ENCODE peak calls at places on chromosomes 7 and 10, in eight cellular contexts. One of them, this sample, is unnamed.

GRCh38 chr10:96974348-96974747 is 142.2 kb downstream of the LCOR start:
- DNase-seq in upper lobe of right lung: no peak
- DNase-seq in WERI-Rb-1: no peak
- DNase-seq in suprapubic skin: no peak
- DNase-seq in H1: no peak
- DNase-seq in heart left ventricle: no peak
- DNase-seq in CD4-positive, alpha-beta T cell: no peak
- DNase-seq in lung: no peak
- DNase-seq in this sample: no peak

GRCh38 chr10:107653832-107654287 is 489.4 kb upstream of the SORCS1 start:
- DNase-seq in heart left ventricle: no peak
- DNase-seq in suprapubic skin: no peak
- DNase-seq in upper lobe of right lung: no peak
- DNase-seq in WERI-Rb-1: peak; percentile 41
- DNase-seq in lung: no peak
- DNase-seq in H1: no peak
- DNase-seq in CD4-positive, alpha-beta T cell: no peak
- DNase-seq in this sample: no peak

GRCh38 chr10:60096761-60097513 is 190.6 kb upstream of the CCDC6 start:
- DNase-seq in suprapubic skin: no peak
- DNase-seq in upper lobe of right lung: no peak
- DNase-seq in H1: no peak
- DNase-seq in CD4-positive, alpha-beta T cell: no peak
- DNase-seq in lung: no peak
- DNase-seq in heart left ventricle: no peak
- DNase-seq in WERI-Rb-1: no peak
- DNase-seq in this sample: no peak

GRCh38 chr10:103803941-103804340 is 51.4 kb downstream of the SH3PXD2A start:
- DNase-seq in suprapubic skin: no peak
- DNase-seq in WERI-Rb-1: peak; percentile 67
- DNase-seq in H1: no peak
- DNase-seq in upper lobe of right lung: no peak
- DNase-seq in CD4-positive, alpha-beta T cell: peak; percentile 10
- DNase-seq in heart left ventricle: no peak
- DNase-seq in lung: no peak
- DNase-seq in this sample: no peak

GRCh38 chr10:86366033-86366901 is at the start of gene GRID1:
- DNase-seq in suprapubic skin: peak; percentile 58
- DNase-seq in heart left ventricle: no peak
- DNase-seq in H1: no peak
- DNase-seq in CD4-positive, alpha-beta T cell: no peak
- DNase-seq in lung: no peak
- DNase-seq in upper lobe of right lung: peak; percentile 71
- DNase-seq in WERI-Rb-1: peak; percentile 34
- DNase-seq in this sample: peak; percentile 83

GRCh38 chr7:24756545-24756988 is 697 bp downstream of the GSDME start:
- DNase-seq in CD4-positive, alpha-beta T cell: peak; percentile 1
- DNase-seq in WERI-Rb-1: no peak
- DNase-seq in upper lobe of right lung: no peak
- DNase-seq in lung: no peak
- DNase-seq in suprapubic skin: peak; percentile 72
- DNase-seq in heart left ventricle: no peak
- DNase-seq in H1: no peak
- DNase-seq in this sample: no peak

GRCh38 chr10:70111496-70111895 is 21.1 kb downstream of the AIFM2 start:
- DNase-seq in heart left ventricle: no peak
- DNase-seq in CD4-positive, alpha-beta T cell: no peak
- DNase-seq in WERI-Rb-1: no peak
- DNase-seq in upper lobe of right lung: no peak
- DNase-seq in H1: no peak
- DNase-seq in suprapubic skin: no peak
- DNase-seq in lung: no peak
- DNase-seq in this sample: no peak

GRCh38 chr10:61262486-61263261 is 190.5 kb downstream of the TMEM26 start:
- DNase-seq in upper lobe of right lung: no peak
- DNase-seq in WERI-Rb-1: no peak
- DNase-seq in suprapubic skin: no peak
- DNase-seq in lung: no peak
- DNase-seq in heart left ventricle: no peak
- DNase-seq in H1: no peak
- DNase-seq in CD4-positive, alpha-beta T cell: no peak
- DNase-seq in this sample: no peak

GRCh38 chr10:86106616-86107015 is 260.0 kb downstream of the GRID1 start:
- DNase-seq in upper lobe of right lung: no peak
- DNase-seq in WERI-Rb-1: no peak
- DNase-seq in lung: no peak
- DNase-seq in suprapubic skin: no peak
- DNase-seq in heart left ventricle: no peak
- DNase-seq in CD4-positive, alpha-beta T cell: no peak
- DNase-seq in H1: no peak
- DNase-seq in this sample: no peak

GRCh38 chr10:75433216-75433615 is 1.8 kb downstream of the LRMDA start:
- DNase-seq in lung: no peak
- DNase-seq in suprapubic skin: no peak
- DNase-seq in CD4-positive, alpha-beta T cell: no peak
- DNase-seq in H1: no peak
- DNase-seq in upper lobe of right lung: no peak
- DNase-seq in WERI-Rb-1: no peak
- DNase-seq in heart left ventricle: no peak
- DNase-seq in this sample: no peak

GRCh38 chr10:28959850-28960501 is 282.7 kb downstream of the BAMBI start:
- DNase-seq in heart left ventricle: no peak
- DNase-seq in H1: no peak
- DNase-seq in suprapubic skin: no peak
- DNase-seq in CD4-positive, alpha-beta T cell: no peak
- DNase-seq in upper lobe of right lung: no peak
- DNase-seq in lung: no peak
- DNase-seq in WERI-Rb-1: no peak
- DNase-seq in this sample: no peak

GRCh38 chr7:155296006-155296787 is 1.5 kb upstream of the INSIG1 start:
- DNase-seq in CD4-positive, alpha-beta T cell: no peak
- DNase-seq in lung: no peak
- DNase-seq in heart left ventricle: no peak
- DNase-seq in suprapubic skin: no peak
- DNase-seq in upper lobe of right lung: no peak
- DNase-seq in WERI-Rb-1: no peak
- DNase-seq in H1: no peak
- DNase-seq in this sample: no peak

GRCh38 chr7:132882714-132883428 is 199.0 kb downstream of the CHCHD3 start:
- DNase-seq in heart left ventricle: no peak
- DNase-seq in CD4-positive, alpha-beta T cell: no peak
- DNase-seq in lung: no peak
- DNase-seq in WERI-Rb-1: no peak
- DNase-seq in suprapubic skin: no peak
- DNase-seq in upper lobe of right lung: no peak
- DNase-seq in H1: no peak
- DNase-seq in this sample: no peak

GRCh38 chr7:79452032-79452494 is 1.4 kb downstream of the MAGI2 start:
- DNase-seq in upper lobe of right lung: peak; percentile 92
- DNase-seq in WERI-Rb-1: peak; percentile 83
- DNase-seq in heart left ventricle: peak; percentile 87
- DNase-seq in CD4-positive, alpha-beta T cell: no peak
- DNase-seq in lung: peak; percentile 80
- DNase-seq in suprapubic skin: peak; percentile 93
- DNase-seq in H1: peak; percentile 19
- DNase-seq in this sample: peak; percentile 82

GRCh38 chr7:18927134-18927533 is 190.3 kb downstream of the TWIST1 start:
- DNase-seq in suprapubic skin: no peak
- DNase-seq in lung: no peak
- DNase-seq in H1: no peak
- DNase-seq in WERI-Rb-1: no peak
- DNase-seq in heart left ventricle: no peak
- DNase-seq in CD4-positive, alpha-beta T cell: no peak
- DNase-seq in upper lobe of right lung: no peak
- DNase-seq in this sample: no peak

GRCh38 chr7:79452495-79453265 is 787 bp downstream of the MAGI2 start:
- DNase-seq in heart left ventricle: peak; percentile 36
- DNase-seq in CD4-positive, alpha-beta T cell: no peak
- DNase-seq in lung: peak; percentile 32
- DNase-seq in H1: no peak
- DNase-seq in WERI-Rb-1: peak; percentile 35
- DNase-seq in upper lobe of right lung: peak; percentile 67
- DNase-seq in suprapubic skin: peak; percentile 64
- DNase-seq in this sample: peak; percentile 37

GRCh38 chr10:21572578-21572977 is 38.5 kb downstream of the MLLT10 start:
- DNase-seq in H1: no peak
- DNase-seq in CD4-positive, alpha-beta T cell: no peak
- DNase-seq in upper lobe of right lung: no peak
- DNase-seq in lung: no peak
- DNase-seq in WERI-Rb-1: no peak
- DNase-seq in heart left ventricle: no peak
- DNase-seq in suprapubic skin: no peak
- DNase-seq in this sample: no peak

GRCh38 chr10:21705142-21705827 is 171.3 kb downstream of the MLLT10 start:
- DNase-seq in lung: no peak
- DNase-seq in upper lobe of right lung: no peak
- DNase-seq in WERI-Rb-1: no peak
- DNase-seq in CD4-positive, alpha-beta T cell: no peak
- DNase-seq in H1: no peak
- DNase-seq in suprapubic skin: no peak
- DNase-seq in heart left ventricle: no peak
- DNase-seq in this sample: no peak

GRCh38 chr10:43407576-43408330 is 1.2 kb downstream of the HNRNPF start:
- DNase-seq in CD4-positive, alpha-beta T cell: peak; percentile 77
- DNase-seq in lung: peak; percentile 93
- DNase-seq in suprapubic skin: peak; percentile 95
- DNase-seq in WERI-Rb-1: peak; percentile 80
- DNase-seq in upper lobe of right lung: peak; percentile 97
- DNase-seq in heart left ventricle: peak; percentile 94
- DNase-seq in H1: no peak
- DNase-seq in this sample: peak; percentile 84
- TF ChIP-seq CTCF in CD4-positive, alpha-beta T cell: peak; percentile 52
- TF ChIP-seq CTCF in lung: no peak
- TF ChIP-seq CTCF in suprapubic skin: no peak
- TF ChIP-seq CTCF in WERI-Rb-1: peak; percentile 56
- TF ChIP-seq CTCF in upper lobe of right lung: peak; percentile 43
- TF ChIP-seq CTCF in heart left ventricle: peak; percentile 40
- TF ChIP-seq CTCF in H1: peak; percentile 19
- TF ChIP-seq CTCF in this sample: peak; percentile 43

DNA sequence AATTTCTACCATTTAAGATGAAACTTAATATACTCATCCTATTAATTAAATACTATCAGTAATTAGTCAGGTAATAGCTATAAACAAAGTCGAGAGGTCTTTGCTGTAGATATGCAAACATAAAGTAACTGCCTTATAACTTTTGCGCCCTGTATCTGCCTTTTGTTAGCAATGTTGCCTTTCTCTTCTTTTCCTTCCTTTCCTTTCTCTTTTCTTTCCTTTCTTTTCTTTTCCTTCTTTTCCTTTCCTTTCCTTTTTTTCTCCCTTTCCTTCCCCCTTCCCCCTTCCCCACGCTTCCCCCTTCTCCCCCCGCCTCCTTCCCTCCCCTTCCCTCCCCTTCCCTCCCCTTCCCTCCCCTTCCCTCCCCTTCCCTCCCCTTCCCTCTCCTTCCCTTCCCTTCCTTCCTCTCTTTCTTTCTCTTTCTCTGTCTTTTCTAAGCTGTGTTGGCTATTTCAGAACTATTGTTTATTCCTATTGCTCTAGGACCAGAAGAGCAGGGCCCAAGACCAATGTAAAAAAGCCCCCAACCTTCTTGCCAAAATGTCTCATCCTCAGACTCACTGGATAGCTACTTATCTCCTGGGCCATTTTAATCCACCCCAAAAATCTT is 65.3 kb upstream of the DKK1 start:
- DNase-seq in suprapubic skin: no peak
- DNase-seq in H1: no peak
- DNase-seq in WERI-Rb-1: no peak
- DNase-seq in CD4-positive, alpha-beta T cell: no peak
- DNase-seq in heart left ventricle: no peak
- DNase-seq in lung: no peak
- DNase-seq in upper lobe of right lung: no peak
- DNase-seq in this sample: no peak
- TF ChIP-seq CTCF in suprapubic skin: no peak
- TF ChIP-seq CTCF in H1: no peak
- TF ChIP-seq CTCF in WERI-Rb-1: no peak
- TF ChIP-seq CTCF in CD4-positive, alpha-beta T cell: no peak
- TF ChIP-seq CTCF in heart left ventricle: no peak
- TF ChIP-seq CTCF in lung: no peak
- TF ChIP-seq CTCF in upper lobe of right lung: no peak
- TF ChIP-seq CTCF in this sample: no peak

DNA sequence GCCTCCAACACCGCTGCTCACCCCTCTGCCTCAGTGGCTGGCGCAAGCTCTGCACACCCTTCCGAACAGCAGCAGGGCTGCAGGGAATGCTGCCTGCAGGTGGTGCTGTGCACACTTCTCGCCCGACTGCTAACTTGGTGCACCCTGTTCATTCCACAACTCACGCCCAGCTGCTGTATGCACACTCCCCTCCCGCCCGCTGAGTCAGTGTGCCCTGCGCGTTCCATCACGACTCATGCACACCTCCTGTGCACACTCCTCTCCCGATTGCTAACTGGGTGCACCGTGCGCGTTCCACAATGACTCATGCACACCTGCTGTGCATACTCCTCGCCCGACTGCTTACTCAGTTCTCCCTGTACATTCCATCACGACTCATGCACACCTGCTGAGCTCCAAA is 21.5 kb downstream of the ADARB2 start:
- DNase-seq in CD4-positive, alpha-beta T cell: no peak
- DNase-seq in heart left ventricle: no peak
- DNase-seq in WERI-Rb-1: peak; percentile 16
- DNase-seq in suprapubic skin: no peak
- DNase-seq in lung: no peak
- DNase-seq in H1: peak; percentile 36
- DNase-seq in upper lobe of right lung: no peak
- DNase-seq in this sample: peak; percentile 75
- TF ChIP-seq CTCF in CD4-positive, alpha-beta T cell: no peak
- TF ChIP-seq CTCF in heart left ventricle: peak; percentile 17
- TF ChIP-seq CTCF in WERI-Rb-1: peak; percentile 75
- TF ChIP-seq CTCF in suprapubic skin: no peak
- TF ChIP-seq CTCF in lung: no peak
- TF ChIP-seq CTCF in H1: peak; percentile 61
- TF ChIP-seq CTCF in upper lobe of right lung: no peak
- TF ChIP-seq CTCF in this sample: peak; percentile 70

GRCh38 chr10:114303556-114303955 is 64.5 kb downstream of the VWA2 start:
- DNase-seq in H1: no peak
- DNase-seq in suprapubic skin: peak; percentile 54
- DNase-seq in heart left ventricle: no peak
- DNase-seq in upper lobe of right lung: no peak
- DNase-seq in WERI-Rb-1: no peak
- DNase-seq in lung: no peak
- DNase-seq in CD4-positive, alpha-beta T cell: no peak
- DNase-seq in this sample: no peak

GRCh38 chr10:114304017-114304565 is 65.0 kb downstream of the VWA2 start:
- DNase-seq in H1: no peak
- DNase-seq in WERI-Rb-1: peak; percentile 82
- DNase-seq in lung: peak; percentile 79
- DNase-seq in upper lobe of right lung: no peak
- DNase-seq in CD4-positive, alpha-beta T cell: peak; percentile 52
- DNase-seq in suprapubic skin: peak; percentile 80
- DNase-seq in heart left ventricle: peak; percentile 85
- DNase-seq in this sample: peak; percentile 91

GRCh38 chr10:114300036-114300645 is 61.1 kb downstream of the VWA2 start:
- DNase-seq in CD4-positive, alpha-beta T cell: no peak
- DNase-seq in H1: no peak
- DNase-seq in suprapubic skin: peak; percentile 54
- DNase-seq in heart left ventricle: no peak
- DNase-seq in upper lobe of right lung: peak; percentile 58
- DNase-seq in lung: no peak
- DNase-seq in WERI-Rb-1: no peak
- DNase-seq in this sample: no peak

GRCh38 chr10:114301177-114301576 is 62.1 kb downstream of the VWA2 start:
- DNase-seq in H1: no peak
- DNase-seq in heart left ventricle: no peak
- DNase-seq in upper lobe of right lung: peak; percentile 46
- DNase-seq in WERI-Rb-1: no peak
- DNase-seq in suprapubic skin: peak; percentile 48
- DNase-seq in CD4-positive, alpha-beta T cell: no peak
- DNase-seq in lung: no peak
- DNase-seq in this sample: no peak

GRCh38 chr10:114301951-114302710 is 63.1 kb downstream of the VWA2 start:
- DNase-seq in H1: no peak
- DNase-seq in suprapubic skin: peak; percentile 64
- DNase-seq in WERI-Rb-1: no peak
- DNase-seq in upper lobe of right lung: peak; percentile 51
- DNase-seq in lung: no peak
- DNase-seq in CD4-positive, alpha-beta T cell: no peak
- DNase-seq in heart left ventricle: no peak
- DNase-seq in this sample: no peak
- TF ChIP-seq CTCF in H1: no peak
- TF ChIP-seq CTCF in suprapubic skin: no peak
- TF ChIP-seq CTCF in WERI-Rb-1: no peak
- TF ChIP-seq CTCF in upper lobe of right lung: no peak
- TF ChIP-seq CTCF in lung: no peak
- TF ChIP-seq CTCF in CD4-positive, alpha-beta T cell: no peak
- TF ChIP-seq CTCF in heart left ventricle: no peak
- TF ChIP-seq CTCF in this sample: no peak